ENCODE peak calls at places on chromosomes 12 and 14, in eight cellular contexts. One of them, this sample, is unnamed.

GRCh38 chr12:132570635-132571034 is 39.7 kb downstream of the LRCOL1 start:
- DNase-seq in psoas muscle: no peak
- DNase-seq in kidney: no peak
- DNase-seq in brain microvascular endothelial cell: no peak
- DNase-seq in substantia nigra: no peak
- DNase-seq in fibroblast of lung: no peak
- DNase-seq in endothelial cell of umbilical vein: no peak
- DNase-seq in cardiac muscle cell: no peak
- DNase-seq in this sample: no peak

GRCh38 chr12:130192667-130193345 is 30.5 kb downstream of the FZD10 start:
- DNase-seq in brain microvascular endothelial cell: no peak
- DNase-seq in substantia nigra: no peak
- DNase-seq in psoas muscle: no peak
- DNase-seq in kidney: no peak
- DNase-seq in endothelial cell of umbilical vein: no peak
- DNase-seq in fibroblast of lung: no peak
- DNase-seq in cardiac muscle cell: no peak
- DNase-seq in this sample: no peak

GRCh38 chr12:89525002-89525823 is 617 bp upstream of the GALNT4 start:
- DNase-seq in brain microvascular endothelial cell: peak
- DNase-seq in fibroblast of lung: peak
- DNase-seq in substantia nigra: peak
- DNase-seq in endothelial cell of umbilical vein: peak
- DNase-seq in kidney: peak
- DNase-seq in psoas muscle: peak
- DNase-seq in cardiac muscle cell: no peak
- DNase-seq in this sample: peak

GRCh38 chr12:107404981-107405380 is 280.6 kb upstream of the PWP1 start:
- DNase-seq in psoas muscle: no peak
- DNase-seq in fibroblast of lung: peak
- DNase-seq in substantia nigra: no peak
- DNase-seq in cardiac muscle cell: peak
- DNase-seq in brain microvascular endothelial cell: peak
- DNase-seq in kidney: no peak
- DNase-seq in endothelial cell of umbilical vein: peak
- DNase-seq in this sample: no peak

GRCh38 chr12:12560587-12561304 is 1.9 kb downstream of the DUSP16 start:
- DNase-seq in brain microvascular endothelial cell: peak
- DNase-seq in psoas muscle: no peak
- DNase-seq in endothelial cell of umbilical vein: peak
- DNase-seq in kidney: no peak
- DNase-seq in cardiac muscle cell: peak
- DNase-seq in substantia nigra: no peak
- DNase-seq in fibroblast of lung: peak
- DNase-seq in this sample: peak

GRCh38 chr14:99663716-99664635 is 19.0 kb downstream of the HHIPL1 start:
- DNase-seq in kidney: no peak
- DNase-seq in endothelial cell of umbilical vein: no peak
- DNase-seq in brain microvascular endothelial cell: no peak
- DNase-seq in substantia nigra: no peak
- DNase-seq in cardiac muscle cell: no peak
- DNase-seq in fibroblast of lung: no peak
- DNase-seq in psoas muscle: no peak
- DNase-seq in this sample: no peak

GRCh38 chr12:130169924-130170323 is 7.7 kb downstream of the FZD10 start:
- DNase-seq in substantia nigra: no peak
- DNase-seq in kidney: no peak
- DNase-seq in cardiac muscle cell: no peak
- DNase-seq in brain microvascular endothelial cell: no peak
- DNase-seq in endothelial cell of umbilical vein: no peak
- DNase-seq in psoas muscle: no peak
- DNase-seq in fibroblast of lung: no peak
- DNase-seq in this sample: no peak

GRCh38 chr12:11798856-11799530 is 149.5 kb downstream of the ETV6 start:
- DNase-seq in kidney: no peak
- DNase-seq in cardiac muscle cell: peak
- DNase-seq in endothelial cell of umbilical vein: peak
- DNase-seq in brain microvascular endothelial cell: peak
- DNase-seq in fibroblast of lung: peak
- DNase-seq in substantia nigra: no peak
- DNase-seq in psoas muscle: no peak
- DNase-seq in this sample: peak

GRCh38 chr12:55929306-55929791 is 1.6 kb upstream of the DGKA start:
- DNase-seq in endothelial cell of umbilical vein: no peak
- DNase-seq in brain microvascular endothelial cell: no peak
- DNase-seq in psoas muscle: no peak
- DNase-seq in kidney: peak
- DNase-seq in cardiac muscle cell: no peak
- DNase-seq in substantia nigra: peak
- DNase-seq in fibroblast of lung: no peak
- DNase-seq in this sample: no peak

GRCh38 chr12:94636462-94637085 is 13.8 kb downstream of the TMCC3 start:
- DNase-seq in kidney: no peak
- DNase-seq in endothelial cell of umbilical vein: no peak
- DNase-seq in fibroblast of lung: no peak
- DNase-seq in substantia nigra: no peak
- DNase-seq in psoas muscle: no peak
- DNase-seq in brain microvascular endothelial cell: no peak
- DNase-seq in cardiac muscle cell: peak
- DNase-seq in this sample: peak

GRCh38 chr14:71523630-71524320 is 408.5 kb upstream of the RGS6 start:
- DNase-seq in kidney: no peak
- DNase-seq in psoas muscle: no peak
- DNase-seq in brain microvascular endothelial cell: no peak
- DNase-seq in fibroblast of lung: no peak
- DNase-seq in cardiac muscle cell: no peak
- DNase-seq in substantia nigra: no peak
- DNase-seq in endothelial cell of umbilical vein: no peak
- DNase-seq in this sample: no peak

GRCh38 chr12:65695077-65695865 is 129.0 kb upstream of the HMGA2 start:
- DNase-seq in psoas muscle: peak
- DNase-seq in kidney: peak
- DNase-seq in cardiac muscle cell: peak
- DNase-seq in brain microvascular endothelial cell: peak
- DNase-seq in endothelial cell of umbilical vein: peak
- DNase-seq in fibroblast of lung: peak
- DNase-seq in substantia nigra: no peak
- DNase-seq in this sample: peak

GRCh38 chr12:24586293-24586692 is 362.6 kb downstream of the BCAT1 start:
- DNase-seq in psoas muscle: no peak
- DNase-seq in kidney: no peak
- DNase-seq in endothelial cell of umbilical vein: no peak
- DNase-seq in substantia nigra: no peak
- DNase-seq in fibroblast of lung: no peak
- DNase-seq in cardiac muscle cell: no peak
- DNase-seq in brain microvascular endothelial cell: no peak
- DNase-seq in this sample: no peak

GRCh38 chr12:99039367-99040120 is 394.5 kb downstream of the APAF1 start:
- DNase-seq in cardiac muscle cell: no peak
- DNase-seq in psoas muscle: no peak
- DNase-seq in kidney: no peak
- DNase-seq in brain microvascular endothelial cell: no peak
- DNase-seq in substantia nigra: no peak
- DNase-seq in endothelial cell of umbilical vein: no peak
- DNase-seq in fibroblast of lung: no peak
- DNase-seq in this sample: peak

GRCh38 chr12:66688836-66689439 is 10.1 kb upstream of the GRIP1 start:
- DNase-seq in psoas muscle: no peak
- DNase-seq in substantia nigra: peak
- DNase-seq in fibroblast of lung: peak
- DNase-seq in kidney: no peak
- DNase-seq in brain microvascular endothelial cell: peak
- DNase-seq in cardiac muscle cell: peak
- DNase-seq in endothelial cell of umbilical vein: peak
- DNase-seq in this sample: no peak

GRCh38 chr12:116528067-116528466 is 31.1 kb upstream of the MAP1LC3B2 start:
- DNase-seq in substantia nigra: no peak
- DNase-seq in endothelial cell of umbilical vein: peak
- DNase-seq in psoas muscle: no peak
- DNase-seq in cardiac muscle cell: peak
- DNase-seq in brain microvascular endothelial cell: no peak
- DNase-seq in fibroblast of lung: peak
- DNase-seq in kidney: no peak
- DNase-seq in this sample: peak

GRCh38 chr12:112480931-112481330 is 62.2 kb downstream of the PTPN11 start:
- DNase-seq in kidney: no peak
- DNase-seq in cardiac muscle cell: peak
- DNase-seq in psoas muscle: no peak
- DNase-seq in substantia nigra: no peak
- DNase-seq in brain microvascular endothelial cell: no peak
- DNase-seq in endothelial cell of umbilical vein: no peak
- DNase-seq in fibroblast of lung: no peak
- DNase-seq in this sample: no peak

GRCh38 chr14:91714805-91715204 is 17.1 kb downstream of the CATSPERB start:
- DNase-seq in psoas muscle: no peak
- DNase-seq in fibroblast of lung: no peak
- DNase-seq in brain microvascular endothelial cell: no peak
- DNase-seq in endothelial cell of umbilical vein: no peak
- DNase-seq in kidney: no peak
- DNase-seq in substantia nigra: no peak
- DNase-seq in cardiac muscle cell: no peak
- DNase-seq in this sample: no peak

GRCh38 chr14:95516554-95517209 is at the start of gene SYNE3:
- DNase-seq in fibroblast of lung: no peak
- DNase-seq in endothelial cell of umbilical vein: no peak
- DNase-seq in substantia nigra: no peak
- DNase-seq in cardiac muscle cell: peak
- DNase-seq in kidney: peak
- DNase-seq in brain microvascular endothelial cell: no peak
- DNase-seq in psoas muscle: peak
- DNase-seq in this sample: no peak

DNA sequence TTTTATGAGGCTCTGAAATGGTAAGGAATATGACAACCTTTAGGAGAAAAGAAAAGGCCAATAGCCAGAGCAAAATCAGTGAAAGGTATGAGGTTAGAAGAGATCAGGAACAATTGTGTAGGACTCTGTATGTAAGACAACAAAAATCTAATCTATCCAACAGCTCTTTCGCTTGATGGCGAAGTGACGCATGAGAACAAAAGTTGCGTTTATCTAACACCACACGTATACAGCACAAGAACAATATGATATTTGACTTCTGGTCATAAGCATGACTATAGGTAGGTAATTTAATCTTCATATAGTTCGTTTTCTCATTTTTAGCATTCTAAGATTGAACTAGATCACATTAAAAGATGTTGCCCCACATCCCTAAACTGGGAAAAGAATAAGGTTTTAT is 1.5 kb downstream of the CLECL1 start:
- DNase-seq in psoas muscle: no peak
- DNase-seq in kidney: no peak
- DNase-seq in substantia nigra: no peak
- DNase-seq in fibroblast of lung: no peak
- DNase-seq in brain microvascular endothelial cell: no peak
- DNase-seq in endothelial cell of umbilical vein: no peak
- DNase-seq in cardiac muscle cell: no peak
- DNase-seq in this sample: no peak
- H3K27ac ChIP-seq in psoas muscle: no peak
- H3K27ac ChIP-seq in kidney: no peak
- H3K27ac ChIP-seq in substantia nigra: no peak
- H3K27ac ChIP-seq in fibroblast of lung: no peak
- H3K27ac ChIP-seq in brain microvascular endothelial cell: no peak
- H3K27ac ChIP-seq in endothelial cell of umbilical vein: no peak
- H3K27ac ChIP-seq in cardiac muscle cell: no peak
- H3K27ac ChIP-seq in this sample: no peak

GRCh38 chr14:72777636-72778035 is 116.3 kb downstream of the DPF3 start:
- DNase-seq in kidney: no peak
- DNase-seq in brain microvascular endothelial cell: no peak
- DNase-seq in endothelial cell of umbilical vein: no peak
- DNase-seq in psoas muscle: no peak
- DNase-seq in cardiac muscle cell: no peak
- DNase-seq in fibroblast of lung: no peak
- DNase-seq in substantia nigra: no peak
- DNase-seq in this sample: no peak

GRCh38 chr14:72774141-72774540 is 119.8 kb downstream of the DPF3 start:
- DNase-seq in substantia nigra: no peak
- DNase-seq in psoas muscle: no peak
- DNase-seq in kidney: no peak
- DNase-seq in endothelial cell of umbilical vein: no peak
- DNase-seq in fibroblast of lung: no peak
- DNase-seq in cardiac muscle cell: no peak
- DNase-seq in brain microvascular endothelial cell: no peak
- DNase-seq in this sample: no peak

GRCh38 chr14:72774894-72775620 is 118.8 kb downstream of the DPF3 start:
- DNase-seq in fibroblast of lung: no peak
- DNase-seq in endothelial cell of umbilical vein: no peak
- DNase-seq in kidney: no peak
- DNase-seq in substantia nigra: no peak
- DNase-seq in psoas muscle: no peak
- DNase-seq in cardiac muscle cell: no peak
- DNase-seq in brain microvascular endothelial cell: no peak
- DNase-seq in this sample: no peak

GRCh38 chr14:72775923-72776554 is 117.9 kb downstream of the DPF3 start:
- DNase-seq in kidney: no peak
- DNase-seq in substantia nigra: no peak
- DNase-seq in fibroblast of lung: no peak
- DNase-seq in psoas muscle: no peak
- DNase-seq in cardiac muscle cell: no peak
- DNase-seq in brain microvascular endothelial cell: no peak
- DNase-seq in endothelial cell of umbilical vein: no peak
- DNase-seq in this sample: no peak

GRCh38 chr14:72776701-72777255 is 117.1 kb downstream of the DPF3 start:
- DNase-seq in endothelial cell of umbilical vein: no peak
- DNase-seq in fibroblast of lung: no peak
- DNase-seq in substantia nigra: no peak
- DNase-seq in kidney: no peak
- DNase-seq in psoas muscle: no peak
- DNase-seq in cardiac muscle cell: no peak
- DNase-seq in brain microvascular endothelial cell: no peak
- DNase-seq in this sample: no peak
- H3K27ac ChIP-seq in endothelial cell of umbilical vein: no peak
- H3K27ac ChIP-seq in fibroblast of lung: no peak
- H3K27ac ChIP-seq in substantia nigra: peak
- H3K27ac ChIP-seq in kidney: no peak
- H3K27ac ChIP-seq in psoas muscle: peak
- H3K27ac ChIP-seq in cardiac muscle cell: peak
- H3K27ac ChIP-seq in brain microvascular endothelial cell: no peak
- H3K27ac ChIP-seq in this sample: no peak

GRCh38 chr14:89986475-89986874 is 30.7 kb downstream of the TDP1 start:
- DNase-seq in cardiac muscle cell: no peak
- DNase-seq in substantia nigra: no peak
- DNase-seq in endothelial cell of umbilical vein: no peak
- DNase-seq in brain microvascular endothelial cell: no peak
- DNase-seq in kidney: no peak
- DNase-seq in fibroblast of lung: no peak
- DNase-seq in psoas muscle: no peak
- DNase-seq in this sample: no peak
- H3K27ac ChIP-seq in cardiac muscle cell: no peak
- H3K27ac ChIP-seq in substantia nigra: no peak
- H3K27ac ChIP-seq in endothelial cell of umbilical vein: no peak
- H3K27ac ChIP-seq in brain microvascular endothelial cell: no peak
- H3K27ac ChIP-seq in kidney: no peak
- H3K27ac ChIP-seq in fibroblast of lung: no peak
- H3K27ac ChIP-seq in psoas muscle: no peak
- H3K27ac ChIP-seq in this sample: no peak

DNA sequence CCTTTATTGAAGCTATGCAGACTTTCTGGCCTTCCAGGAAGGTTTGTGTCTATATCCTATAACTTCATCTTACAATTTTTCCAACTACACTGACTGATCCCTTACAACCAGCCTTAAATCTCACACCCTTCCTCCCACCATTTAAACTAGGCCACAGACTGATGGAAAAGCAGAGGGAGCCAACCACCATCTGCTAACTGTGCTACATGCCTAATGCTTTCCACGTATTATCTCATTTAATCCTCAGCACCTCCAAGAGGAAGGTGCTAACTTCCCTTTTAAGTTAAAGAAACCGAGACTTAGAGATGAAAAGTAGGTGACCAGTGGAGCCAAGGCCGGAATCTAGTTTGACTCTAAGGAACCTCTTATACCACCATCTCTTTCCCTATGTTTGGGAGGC is 22.7 kb upstream of the BLTP3B start:
- DNase-seq in endothelial cell of umbilical vein: no peak
- DNase-seq in fibroblast of lung: no peak
- DNase-seq in kidney: no peak
- DNase-seq in cardiac muscle cell: no peak
- DNase-seq in psoas muscle: no peak
- DNase-seq in substantia nigra: no peak
- DNase-seq in brain microvascular endothelial cell: no peak
- DNase-seq in this sample: no peak
- H3K27ac ChIP-seq in endothelial cell of umbilical vein: no peak
- H3K27ac ChIP-seq in fibroblast of lung: no peak
- H3K27ac ChIP-seq in kidney: no peak
- H3K27ac ChIP-seq in cardiac muscle cell: no peak
- H3K27ac ChIP-seq in psoas muscle: no peak
- H3K27ac ChIP-seq in substantia nigra: no peak
- H3K27ac ChIP-seq in brain microvascular endothelial cell: no peak
- H3K27ac ChIP-seq in this sample: no peak

This sample was measured in foreskin keratinocyte.